ENCODE peak calls at places on chromosomes 6 and 20, in four cellular contexts. G is IMR-90, C is psoas muscle, X is left ventricle myocardium inferior. S is an unnamed sample.

GRCh38 chr6:21476054-21476552 is 117.4 kb upstream of the SOX4 start:
- DNase-seq in G (no peak), C (no peak), X (no peak), S (no peak)

GRCh38 chr6:110414669-110415296 is 592 bp downstream of the DDO start:
- DNase-seq in G (no peak), C (no peak), X (no peak), S (no peak)

GRCh38 chr6:133277228-133277894 is 36.2 kb downstream of the EYA4 start:
- DNase-seq in G (no peak), C (no peak), X (no peak), S (no peak)

GRCh38 chr6:55704421-55704820 is 125.4 kb upstream of the HMGCLL1 start:
- DNase-seq in G (peak), C (no peak), X (no peak), S (peak)

GRCh38 chr20:14879020-14879697 is 541.7 kb upstream of the FLRT3 start:
- DNase-seq in G (peak), C (no peak), X (no peak), S (peak)

GRCh38 chr20:43963872-43964791 is 49.5 kb downstream of the TOX2 start:
- DNase-seq in G (peak), C (peak), X (peak), S (no peak)

GRCh38 chr6:115704028-115704427 is 356.7 kb downstream of the FRK start:
- DNase-seq in G (no peak), C (no peak), X (no peak), S (no peak)

GRCh38 chr6:151096255-151096612 is 143.5 kb upstream of the AKAP12 start:
- DNase-seq in G (no peak), C (no peak), X (no peak), S (no peak)

GRCh38 chr20:47680804-47681529 is 104.3 kb downstream of the SULF2 start:
- DNase-seq in G (peak), C (no peak), X (no peak), S (no peak)

GRCh38 chr6:130070306-130070705 is 51.9 kb downstream of the L3MBTL3 start:
- DNase-seq in G (no peak), C (no peak), X (no peak), S (no peak)

GRCh38 chr6:137852346-137852745 is 14.7 kb upstream of the TNFAIP3 start:
- DNase-seq in G (peak), C (no peak), X (no peak), S (no peak)

GRCh38 chr20:57883761-57884160 is 173.9 kb upstream of the PMEPA1 start:
- DNase-seq in G (no peak), C (no peak), X (no peak), S (no peak)

GRCh38 chr6:141657812-141658211 is 474.9 kb upstream of the GJE1 start:
- DNase-seq in G (no peak), C (no peak), X (no peak), S (no peak)

GRCh38 chr6:14555804-14556203 is 438.2 kb downstream of the CD83 start:
- DNase-seq in G (no peak), C (no peak), X (no peak), S (no peak)

GRCh38 chr6:13527669-13528051 is 40.3 kb upstream of the GFOD1 start:
- DNase-seq in G (no peak), C (no peak), X (no peak), S (no peak)

GRCh38 chr20:36281785-36282380 is 24.3 kb upstream of the DLGAP4 start:
- DNase-seq in G (no peak), C (peak), X (no peak), S (no peak)

GRCh38 chr6:105458552-105458951 is 55.7 kb upstream of the PREP start:
- DNase-seq in G (no peak), C (no peak), X (no peak), S (no peak)

GRCh38 chr6:55694148-55694547 is 115.2 kb upstream of the HMGCLL1 start:
- DNase-seq in G (peak), C (no peak), X (peak), S (peak)

GRCh38 chr6:5036309-5036708 is 32.5 kb upstream of the RPP40 start:
- DNase-seq in G (peak), C (no peak), X (no peak), S (peak)

GRCh38 chr20:63477061-63477616 is 4.7 kb upstream of the KCNQ2 start:
- DNase-seq in G (no peak), C (no peak), X (no peak), S (no peak)

GRCh38 chr6:139370047-139370706 is 4.3 kb downstream of the CITED2 start:
- DNase-seq in G (peak), C (no peak), X (no peak), S (no peak)

GRCh38 chr6:79385333-79385732 is 150.9 kb upstream of the HMGN3 start:
- DNase-seq in G (no peak), C (no peak), X (no peak), S (no peak)

GRCh38 chr6:78910611-78911134 is 43.3 kb downstream of the IRAK1BP1 start:
- DNase-seq in G (no peak), C (peak), X (peak), S (peak)

GRCh38 chr20:30513050-30513628 is 744.3 kb upstream of the DEFB115 start:
- DNase-seq in G (no peak), C (no peak), X (no peak), S (no peak)

GRCh38 chr6:70254784-70255183 is 48.1 kb downstream of the COL9A1 start:
- DNase-seq in G (no peak), C (no peak), X (no peak), S (no peak)

GRCh38 chr6:69729870-69730449 is 66.8 kb downstream of the LMBRD1 start:
- DNase-seq in G (peak), C (no peak), X (no peak), S (peak)

GRCh38 chr20:54158856-54159418 is 14.8 kb downstream of the CYP24A1 start:
- DNase-seq in G (no peak), C (no peak), X (no peak), S (no peak)

GRCh38 chr6:124056884-124057283 is 253.2 kb downstream of the NKAIN2 start:
- DNase-seq in G (no peak), C (no peak), X (no peak), S (no peak)

GRCh38 chr6:75735491-75736186 is 13.4 kb upstream of the MYO6 start:
- DNase-seq in G (peak), C (no peak), X (no peak), S (peak)
- H3K27ac ChIP-seq in G (no peak), C (no peak), X (no peak), S (no peak)

GRCh38 chr20:61161649-61162210 is 90.3 kb upstream of the CDH4 start:
- DNase-seq in G (no peak), C (no peak), X (no peak), S (no peak)
- TF ChIP-seq CTCF in G (peak), C (no peak), X (peak), S (no peak)

GRCh38 chr6:169236988-169237387 is 16.7 kb downstream of the THBS2 start:
- DNase-seq in G (no peak), C (no peak), X (no peak), S (no peak)

GRCh38 chr6:169239181-169239580 is 14.5 kb downstream of the THBS2 start:
- DNase-seq in G (no peak), C (no peak), X (no peak), S (no peak)

GRCh38 chr6:169237496-169238134 is 16.0 kb downstream of the THBS2 start:
- DNase-seq in G (no peak), C (no peak), X (no peak), S (no peak)

GRCh38 chr6:169240125-169240524 is 13.5 kb downstream of the THBS2 start:
- DNase-seq in G (no peak), C (no peak), X (no peak), S (no peak)

GRCh38 chr6:169238766-169239165 is 14.9 kb downstream of the THBS2 start:
- DNase-seq in G (no peak), C (no peak), X (no peak), S (no peak)
- H3K27ac ChIP-seq in G (no peak), C (no peak), X (no peak), S (no peak)

GRCh38 chr6:76633259-76633658 is 560.8 kb upstream of the IMPG1 start:
- DNase-seq in G (no peak), C (no peak), X (no peak), S (no peak)
- TF ChIP-seq CTCF in G (no peak), C (no peak), X (no peak), S (no peak)

GRCh38 chr6:18245079-18245478 is 19.3 kb downstream of the DEK start:
- DNase-seq in G (no peak), C (no peak), X (no peak), S (no peak)
- H3K27ac ChIP-seq in G (no peak), C (no peak), X (no peak), S (no peak)

GRCh38 chr20:51399138-51399890 is 143.2 kb downstream of the NFATC2 start:
- DNase-seq in G (no peak), C (no peak), X (no peak), S (no peak)

GRCh38 chr20:51404297-51405060 is 138.0 kb downstream of the NFATC2 start:
- DNase-seq in G (no peak), C (no peak), X (no peak), S (no peak)

GRCh38 chr20:51402201-51402600 is 140.3 kb downstream of the NFATC2 start:
- DNase-seq in G (peak), C (no peak), X (no peak), S (no peak)

GRCh38 chr20:51400051-51400926 is 142.2 kb downstream of the NFATC2 start:
- DNase-seq in G (no peak), C (no peak), X (no peak), S (no peak)

DNA sequence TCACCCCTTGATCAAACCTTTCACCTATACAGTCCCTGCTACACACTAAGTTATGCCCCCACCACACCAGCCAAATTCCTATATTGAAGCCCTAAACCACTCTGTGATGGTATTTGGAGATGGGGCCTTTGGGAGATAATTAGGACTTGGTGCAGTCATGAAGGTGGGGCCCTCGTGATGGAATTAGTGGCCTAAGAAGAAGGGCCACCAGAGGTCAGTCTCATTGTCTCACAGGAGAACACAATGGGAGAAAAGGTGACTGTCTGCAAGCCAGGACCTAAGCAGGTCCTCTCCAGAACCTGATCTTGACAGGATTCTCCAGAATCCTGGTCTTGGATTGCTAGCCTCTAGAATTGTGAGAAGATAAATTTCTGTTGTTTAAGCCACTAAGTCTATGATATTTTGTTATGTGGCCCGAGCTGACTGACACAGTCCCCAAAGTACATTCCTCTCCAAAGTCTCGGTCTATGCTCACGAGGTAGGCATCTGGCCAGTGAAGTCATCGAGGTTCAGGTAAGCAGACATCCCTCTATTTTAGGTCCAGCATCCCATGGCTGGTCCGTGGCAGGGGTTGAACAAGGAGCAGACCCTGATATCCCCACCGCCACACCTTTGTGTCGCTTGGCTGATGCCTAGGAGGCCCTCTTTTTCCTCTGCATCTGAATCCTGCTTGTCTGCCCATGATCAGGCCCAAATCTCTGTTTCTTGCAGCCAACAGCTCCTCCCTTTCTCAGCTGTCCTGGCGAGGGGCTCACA is 138.9 kb downstream of the NFATC2 start:
- DNase-seq in G (no peak), C (no peak), X (no peak), S (no peak)
- TF ChIP-seq CTCF in G (no peak), C (no peak), X (no peak), S (no peak)

S was measured in RWPE1.